ENCODE peak calls at places on chromosomes 12 and 14, in nine cellular contexts. W is BJ, Z is vagina, B is coronary artery, F is cardiac fibroblast, I is GM06990, R is glutamatergic neuron, V is mesothelial cell of epicardium, M is mammary epithelial cell. P is an unnamed sample.

GRCh38 chr12:95836630-95837239 is 22.0 kb upstream of the SNRPF start:
- DNase-seq in W (no peak), Z (no peak), B (no peak), F (peak; percentile 33), I (no peak), R (no peak), V (no peak), M (no peak), P (no peak)

GRCh38 chr14:52068741-52069616 is at the start of gene NID2:
- DNase-seq in W (no peak), Z (no peak), B (peak; percentile 91), F (peak; percentile 97), I (peak; percentile 12), R (peak; percentile 62), V (peak; percentile 75), M (peak; percentile 50), P (peak; percentile 84)

GRCh38 chr12:4027412-4027811 is 154.2 kb upstream of the PARP11 start:
- DNase-seq in W (no peak), Z (no peak), B (no peak), F (no peak), I (no peak), R (no peak), V (no peak), M (no peak), P (no peak)

GRCh38 chr12:100138048-100138907 is 4.4 kb downstream of the BLTP3B start:
- DNase-seq in W (no peak), Z (no peak), B (no peak), F (peak; percentile 42), I (no peak), R (no peak), V (no peak), M (peak; percentile 41), P (no peak)

GRCh38 chr12:132600048-132601032 is 10.0 kb downstream of the LRCOL1 start:
- DNase-seq in W (no peak), Z (no peak), B (no peak), F (peak; percentile 75), I (no peak), R (peak; percentile 79), V (no peak), M (peak; percentile 53), P (peak; percentile 74)

GRCh38 chr14:102749833-102750775 is 27.1 kb upstream of the TRAF3 start:
- DNase-seq in W (no peak), Z (no peak), B (no peak), F (no peak), I (no peak), R (no peak), V (no peak), M (no peak), P (no peak)

GRCh38 chr12:127550271-127550670 is 716.7 kb upstream of the TMEM132C start:
- DNase-seq in W (peak; percentile 57), Z (no peak), B (no peak), F (peak; percentile 29), I (no peak), R (no peak), V (no peak), M (peak; percentile 50), P (no peak)

GRCh38 chr12:41795066-41795465 is 349.6 kb downstream of the GXYLT1 start:
- DNase-seq in W (no peak), Z (no peak), B (no peak), F (no peak), I (no peak), R (no peak), V (no peak), M (no peak), P (no peak)

GRCh38 chr14:50560929-50561280 is 960 bp downstream of the ATL1 start:
- DNase-seq in W (peak; percentile 22), Z (peak; percentile 91), B (peak; percentile 90), F (peak; percentile 48), I (peak; percentile 26), R (peak; percentile 90), V (peak; percentile 26), M (peak; percentile 84), P (peak; percentile 26)

GRCh38 chr14:100907240-100907639 is 3.7 kb upstream of the RTL1 start:
- DNase-seq in W (no peak), Z (no peak), B (no peak), F (no peak), I (no peak), R (no peak), V (no peak), M (no peak), P (no peak)

GRCh38 chr12:111692575-111693210 is 6.8 kb downstream of the ACAD10 start:
- DNase-seq in W (no peak), Z (no peak), B (no peak), F (peak; percentile 39), I (no peak), R (peak; percentile 18), V (no peak), M (no peak), P (peak; percentile 28)

GRCh38 chr12:108752387-108752786 is 21.1 kb upstream of the CORO1C start:
- DNase-seq in W (no peak), Z (no peak), B (no peak), F (no peak), I (no peak), R (no peak), V (no peak), M (no peak), P (no peak)

GRCh38 chr14:59356298-59356697 is 108.9 kb downstream of the GPR135 start:
- DNase-seq in W (no peak), Z (no peak), B (no peak), F (no peak), I (no peak), R (no peak), V (no peak), M (no peak), P (no peak)

GRCh38 chr14:51527073-51527472 is 124.6 kb upstream of the FRMD6 start:
- DNase-seq in W (no peak), Z (no peak), B (no peak), F (peak; percentile 72), I (no peak), R (no peak), V (no peak), M (no peak), P (no peak)

GRCh38 chr14:65210118-65210826 is 108.0 kb upstream of the MAX start:
- DNase-seq in W (no peak), Z (no peak), B (no peak), F (peak; percentile 70), I (no peak), R (no peak), V (no peak), M (peak; percentile 65), P (no peak)

GRCh38 chr12:57164966-57165365 is 17.5 kb upstream of the LRP1-AS start:
- DNase-seq in W (no peak), Z (no peak), B (no peak), F (peak; percentile 54), I (no peak), R (no peak), V (no peak), M (no peak), P (no peak)

GRCh38 chr12:65962921-65963883 is 138.9 kb downstream of the HMGA2 start:
- DNase-seq in W (no peak), Z (no peak), B (no peak), F (peak; percentile 47), I (no peak), R (peak; percentile 56), V (no peak), M (no peak), P (peak; percentile 34)

GRCh38 chr14:88424573-88424972 is 39.1 kb downstream of the SPATA7 start:
- DNase-seq in W (peak; percentile 43), Z (no peak), B (no peak), F (peak; percentile 49), I (no peak), R (no peak), V (no peak), M (no peak), P (no peak)

GRCh38 chr14:73058923-73059311 is 583 bp downstream of the RBM25 start:
- DNase-seq in W (no peak), Z (no peak), B (no peak), F (peak; percentile 41), I (no peak), R (no peak), V (no peak), M (peak; percentile 40), P (peak; percentile 19)

GRCh38 chr14:32368107-32368506 is 39.0 kb downstream of the AKAP6 start:
- DNase-seq in W (no peak), Z (no peak), B (no peak), F (no peak), I (no peak), R (no peak), V (no peak), M (no peak), P (no peak)

GRCh38 chr14:32366995-32367394 is 37.9 kb downstream of the AKAP6 start:
- DNase-seq in W (no peak), Z (no peak), B (no peak), F (peak; percentile 86), I (no peak), R (no peak), V (no peak), M (no peak), P (no peak)

GRCh38 chr14:32367501-32367900 is 38.4 kb downstream of the AKAP6 start:
- DNase-seq in W (no peak), Z (no peak), B (no peak), F (peak; percentile 63), I (no peak), R (no peak), V (no peak), M (no peak), P (no peak)

GRCh38 chr14:32364941-32365340 is 35.8 kb downstream of the AKAP6 start:
- DNase-seq in W (no peak), Z (no peak), B (no peak), F (no peak), I (no peak), R (no peak), V (no peak), M (no peak), P (no peak)

GRCh38 chr14:32366256-32366655 is 37.2 kb downstream of the AKAP6 start:
- DNase-seq in W (no peak), Z (no peak), B (no peak), F (peak; percentile 80), I (no peak), R (no peak), V (no peak), M (no peak), P (no peak)
- TF ChIP-seq CTCF in W (peak; percentile 16), Z (no peak), B (no peak), F (peak; percentile 47), I (no peak), R (no peak), V (no peak), M (peak; percentile 24), P (no peak)

GRCh38 chr12:54658306-54659264 is 10.4 kb upstream of the DCD start:
- DNase-seq in W (no peak), Z (no peak), B (no peak), F (peak; percentile 57), I (no peak), R (peak; percentile 69), V (no peak), M (peak; percentile 15), P (peak; percentile 72)
- TF ChIP-seq CTCF in W (peak; percentile 53), Z (no peak), B (no peak), F (peak; percentile 65), I (peak; percentile 90), R (peak; percentile 50), V (peak; percentile 17), M (peak; percentile 67), P (peak; percentile 48)

GRCh38 chr14:92026548-92027190 is 13.2 kb downstream of the TRIP11 start:
- DNase-seq in W (no peak), Z (no peak), B (no peak), F (no peak), I (no peak), R (no peak), V (no peak), M (no peak), P (no peak)
- TF ChIP-seq CTCF in W (no peak), Z (no peak), B (no peak), F (no peak), I (no peak), R (no peak), V (no peak), M (no peak), P (no peak)

GRCh38 chr12:53452159-53453077 is 516 bp downstream of the PCBP2 start:
- DNase-seq in W (peak; percentile 29), Z (peak; percentile 92), B (peak; percentile 93), F (peak; percentile 85), I (peak; percentile 88), R (peak; percentile 86), V (peak; percentile 72), M (peak; percentile 79), P (peak; percentile 78)
- TF ChIP-seq CTCF in W (peak; percentile 41), Z (no peak), B (no peak), F (no peak), I (peak; percentile 65), R (peak; percentile 29), V (peak; percentile 15), M (peak; percentile 38), P (no peak)